ENCODE peak calls at places on chromosome 5, in seven cellular contexts. C, H, X, Y, K, L and N are unnamed samples.

GRCh38 chr5:142671276-142671675 is 14.6 kb downstream of the FGF1 start:
- DNase-seq in X (no peak), Y (no peak), K (no peak), L (no peak), H (no peak), C (no peak), N (no peak)

GRCh38 chr5:170360712-170361501 is 28.3 kb downstream of the KCNMB1 start:
- DNase-seq in L (no peak), K (peak), Y (no peak), C (no peak), X (no peak), H (no peak), N (no peak)

GRCh38 chr5:174725261-174725990 is 1.0 kb downstream of the MSX2 start:
- DNase-seq in L (no peak), C (peak), X (no peak), H (no peak), Y (no peak), K (no peak), N (no peak)

GRCh38 chr5:23089316-23089715 is 236.2 kb upstream of the CDH12 start:
- DNase-seq in H (no peak), K (no peak), C (no peak), Y (peak), X (no peak), L (no peak), N (no peak)

GRCh38 chr5:93532370-93532769 is 48.6 kb downstream of the NR2F1-AS1 start:
- DNase-seq in Y (peak), C (peak), H (no peak), L (peak), K (peak), X (no peak), N (peak)

GRCh38 chr5:74034738-74035137 is 408.7 kb downstream of the ARHGEF28 start:
- DNase-seq in H (no peak), Y (peak), L (no peak), K (no peak), C (peak), X (no peak), N (no peak)

GRCh38 chr5:42583322-42583721 is 160.1 kb downstream of the GHR start:
- DNase-seq in K (peak), Y (no peak), H (no peak), C (peak), X (no peak), L (peak), N (peak)

GRCh38 chr5:74507596-74507995 is 132.9 kb downstream of the ENC1 start:
- DNase-seq in X (no peak), H (no peak), L (no peak), Y (no peak), C (no peak), K (no peak), N (no peak)

GRCh38 chr5:83227611-83228010 is 150.3 kb downstream of the XRCC4 start:
- DNase-seq in H (no peak), K (no peak), C (peak), X (no peak), Y (no peak), L (no peak), N (no peak)

GRCh38 chr5:88236866-88237642 is 31.6 kb downstream of the TMEM161B start:
- DNase-seq in K (no peak), Y (no peak), X (no peak), L (no peak), C (peak), H (no peak), N (no peak)